ENCODE peak calls at places on chromosomes 13 and 19, in four cellular contexts. D, J, T and L are unnamed samples.

GRCh38 chr13:76764429-76764828 is 121.8 kb downstream of the KCTD12 start:
- DNase-seq in D (no peak), J (no peak), T (peak), L (peak)

GRCh38 chr13:48000559-48001126 is 430 bp downstream of the SUCLA2 start:
- DNase-seq in D (no peak), J (no peak), T (no peak), L (peak)

GRCh38 chr19:49676136-49676689 is 858 bp upstream of the PRMT1 start:
- DNase-seq in D (peak), J (peak), T (peak), L (peak)

GRCh38 chr19:51417107-51417806 is at the start of gene SIGLEC10:
- DNase-seq in D (no peak), J (no peak), T (no peak), L (peak)

GRCh38 chr19:35790981-35791813 is 15.8 kb downstream of the ARHGAP33 start:
- DNase-seq in D (no peak), J (peak), T (no peak), L (no peak)

GRCh38 chr19:54674021-54674617 is 11.3 kb downstream of the LILRB4 start:
- DNase-seq in D (no peak), J (no peak), T (no peak), L (no peak)

GRCh38 chr19:38806371-38806770 is 6.4 kb downstream of the LGALS4 start:
- DNase-seq in D (no peak), J (no peak), T (no peak), L (no peak)

GRCh38 chr13:50636007-50636704 is 207.3 kb downstream of the DLEU7 start:
- DNase-seq in D (no peak), J (no peak), T (no peak), L (no peak)

GRCh38 chr19:55156202-55157063 is 1.1 kb downstream of the TNNI3 start:
- DNase-seq in D (no peak), J (peak), T (no peak), L (peak)

GRCh38 chr13:110815471-110816204 is 99.2 kb downstream of the ANKRD10 start:
- DNase-seq in D (no peak), J (no peak), T (no peak), L (no peak)

GRCh38 chr19:47681388-47681787 is 31.8 kb upstream of the EHD2 start:
- DNase-seq in D (no peak), J (no peak), T (no peak), L (no peak)

GRCh38 chr19:1561236-1561842 is 6.8 kb downstream of the MEX3D start:
- DNase-seq in D (no peak), J (no peak), T (no peak), L (no peak)

GRCh38 chr13:98961204-98962105 is 16.4 kb downstream of the DOCK9 start:
- DNase-seq in D (no peak), J (no peak), T (no peak), L (no peak)

GRCh38 chr13:21240586-21240985 is 64.1 kb downstream of the MRPL57 start:
- DNase-seq in D (peak), J (no peak), T (no peak), L (no peak)

GRCh38 chr13:97719759-97720158 is 233.7 kb upstream of the IPO5 start:
- DNase-seq in D (no peak), J (no peak), T (no peak), L (no peak)

GRCh38 chr13:44309771-44310767 is 63.6 kb upstream of the SERP2 start:
- DNase-seq in D (peak), J (no peak), T (no peak), L (peak)

GRCh38 chr19:41563847-41564514 is 12.0 kb upstream of the CEACAM21 start:
- DNase-seq in D (no peak), J (no peak), T (no peak), L (no peak)

GRCh38 chr13:110254151-110254679 is 52.7 kb downstream of the COL4A1 start:
- DNase-seq in D (no peak), J (no peak), T (no peak), L (no peak)

GRCh38 chr13:52991344-52992020 is 37.1 kb upstream of the OLFM4 start:
- DNase-seq in D (no peak), J (no peak), T (no peak), L (no peak)

GRCh38 chr19:677201-677600 is 1.0 kb downstream of the FSTL3 start:
- DNase-seq in D (peak), J (peak), T (peak), L (peak)

GRCh38 chr13:28297341-28297740 is 159.0 kb downstream of the PAN3 start:
- DNase-seq in D (no peak), J (no peak), T (no peak), L (no peak)

GRCh38 chr19:2561895-2562294 is 86.0 kb downstream of the GADD45B start:
- DNase-seq in D (no peak), J (no peak), T (no peak), L (peak)

GRCh38 chr13:110923777-110924638 is 9.1 kb upstream of the ANKRD10 start:
- DNase-seq in D (no peak), J (no peak), T (no peak), L (no peak)

GRCh38 chr19:55076321-55076720 is 652 bp downstream of the EPS8L1 start:
- DNase-seq in D (no peak), J (no peak), T (no peak), L (no peak)

GRCh38 chr13:101523154-101523669 is 70.7 kb downstream of the ITGBL1 start:
- DNase-seq in D (no peak), J (no peak), T (no peak), L (no peak)

GRCh38 chr19:2186071-2186846 is 22.5 kb downstream of the DOT1L start:
- DNase-seq in D (peak), J (peak), T (peak), L (peak)

GRCh38 chr13:112737329-112737728 is 47.5 kb downstream of the ATP11A start:
- DNase-seq in D (no peak), J (no peak), T (no peak), L (no peak)

GRCh38 chr13:53821632-53822031 is 793.0 kb downstream of the OLFM4 start:
- DNase-seq in D (no peak), J (no peak), T (no peak), L (no peak)

GRCh38 chr13:52345048-52345447 is 60.9 kb downstream of the THSD1 start:
- DNase-seq in D (peak), J (no peak), T (no peak), L (no peak)

GRCh38 chr13:37889811-37890210 is 20.2 kb upstream of the TRPC4 start:
- DNase-seq in D (no peak), J (no peak), T (no peak), L (no peak)

GRCh38 chr19:3983936-3984583 is 1.2 kb downstream of the EEF2 start:
- DNase-seq in D (no peak), J (peak), T (no peak), L (peak)

GRCh38 chr19:27793128-27793643 is 1419.8 kb downstream of the UQCRFS1 start:
- DNase-seq in D (peak), J (peak), T (peak), L (peak)

GRCh38 chr13:72565893-72566292 is 161.5 kb downstream of the MZT1 start:
- DNase-seq in D (peak), J (no peak), T (no peak), L (no peak)

GRCh38 chr19:13864513-13865242 is 12.3 kb upstream of the NANOS3 start:
- DNase-seq in D (no peak), J (no peak), T (no peak), L (no peak)

GRCh38 chr19:8487137-8487851 is 15.1 kb downstream of the PRAM1 start:
- DNase-seq in D (no peak), J (no peak), T (no peak), L (peak)

GRCh38 chr19:1922803-1923202 is 17.6 kb downstream of the ADAT3 start:
- DNase-seq in D (no peak), J (no peak), T (no peak), L (no peak)

GRCh38 chr13:39897636-39898035 is 242.2 kb downstream of the COG6 start:
- DNase-seq in D (peak), J (no peak), T (no peak), L (no peak)

GRCh38 chr19:30450101-30450500 is 77.9 kb downstream of the ZNF536 start:
- DNase-seq in D (peak), J (no peak), T (no peak), L (peak)
- H3K4me3 ChIP-seq in D (peak), J (no peak), T (peak), L (peak)

DNA sequence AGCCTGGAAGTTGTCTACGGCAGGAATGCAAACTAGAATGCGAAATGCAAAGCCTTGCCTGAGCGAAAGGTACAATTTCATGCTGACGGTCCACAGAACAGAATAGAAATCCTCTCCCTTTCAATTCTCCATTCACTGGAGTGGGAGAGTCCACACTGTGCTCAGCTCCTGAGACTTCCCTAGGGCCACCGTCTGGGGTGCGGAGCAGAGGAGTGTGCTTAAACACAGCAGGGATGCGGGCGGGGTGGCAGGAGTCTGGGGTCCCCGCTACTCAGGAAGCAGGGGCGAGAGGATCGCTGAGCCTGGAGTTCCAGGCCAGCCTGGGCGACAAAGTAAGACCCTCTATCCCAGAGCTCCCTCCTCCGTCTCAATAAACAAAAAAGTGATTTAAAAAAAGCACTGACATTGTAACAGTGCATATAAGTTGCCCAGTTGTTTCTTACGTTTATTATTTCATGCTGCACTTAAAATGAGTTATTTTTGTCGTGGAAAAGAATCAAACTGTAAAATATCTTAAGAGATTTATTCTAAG is 614 bp upstream of the ZNF816 start:
- DNase-seq in D (no peak), J (peak), T (no peak), L (peak)
- H3K4me3 ChIP-seq in D (peak), J (peak), T (peak), L (peak)

DNA sequence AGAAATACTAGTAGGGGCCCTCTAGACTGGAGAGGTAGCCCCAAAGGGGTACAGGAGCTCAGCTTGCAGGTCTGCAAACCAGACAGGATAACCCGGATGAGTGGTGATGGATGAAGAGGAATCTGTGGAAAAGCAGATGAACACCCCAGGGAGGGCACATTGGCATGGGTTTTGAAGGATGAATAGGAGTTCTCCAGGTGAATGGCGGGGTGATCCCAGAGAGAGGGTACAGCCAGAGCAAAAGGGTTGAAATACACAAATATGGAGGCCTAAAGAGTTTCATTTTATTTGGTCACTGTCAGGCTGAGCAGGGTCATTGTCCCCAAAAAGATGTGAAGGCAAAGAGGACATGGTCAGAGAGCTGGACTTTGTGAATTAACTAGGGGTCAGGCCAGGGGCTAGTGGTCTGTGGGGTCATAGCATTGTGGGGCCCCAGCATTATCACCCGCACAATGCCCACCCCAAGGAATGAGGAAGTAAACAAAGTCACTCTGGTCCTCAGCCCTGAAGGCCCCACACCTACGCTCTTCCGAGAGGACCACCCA is 4.8 kb downstream of the NR2F6 start:
- DNase-seq in D (no peak), J (no peak), T (no peak), L (no peak)
- H3K4me3 ChIP-seq in D (no peak), J (no peak), T (no peak), L (no peak)

GRCh38 chr19:6087074-6087506 is 23.2 kb downstream of the RFX2 start:
- DNase-seq in D (no peak), J (no peak), T (no peak), L (no peak)
- H3K4me3 ChIP-seq in D (no peak), J (no peak), T (no peak), L (no peak)